ENCODE peak calls at places on chromosomes 5 and 9, in nine cellular contexts. M is cardiac muscle cell, P is OCI-LY7, R is tibial nerve, I is IMR-90, E is PC-3, C is lung, L is ovary, K is GM23338. V is an unnamed sample.

GRCh38 chr5:119458911-119459632 is 6.8 kb downstream of the HSD17B4 start:
- DNase-seq in M (no peak), P (peak; percentile 30), R (no peak), I (no peak), E (no peak), C (no peak), L (no peak), K (peak; percentile 75), V (no peak)

GRCh38 chr5:150734579-150735384 is 24.0 kb downstream of the DCTN4 start:
- DNase-seq in M (no peak), P (peak; percentile 14), R (peak; percentile 33), I (no peak), E (peak; percentile 14), C (peak; percentile 59), L (no peak), K (peak; percentile 13), V (no peak)

GRCh38 chr5:147267082-147267832 is 32.4 kb downstream of the STK32A start:
- DNase-seq in M (no peak), P (no peak), R (no peak), I (no peak), E (no peak), C (no peak), L (no peak), K (no peak), V (no peak)

GRCh38 chr9:136613824-136614371 is 48.8 kb upstream of the EGFL7 start:
- DNase-seq in M (no peak), P (no peak), R (no peak), I (no peak), E (no peak), C (no peak), L (no peak), K (no peak), V (no peak)

GRCh38 chr9:92747459-92748232 is 17.0 kb downstream of the BICD2 start:
- DNase-seq in M (no peak), P (no peak), R (no peak), I (peak; percentile 49), E (peak; percentile 13), C (no peak), L (no peak), K (no peak), V (no peak)

GRCh38 chr5:179776413-179776938 is 17.3 kb upstream of the LTC4S start:
- DNase-seq in M (no peak), P (no peak), R (no peak), I (no peak), E (no peak), C (no peak), L (no peak), K (no peak), V (no peak)

GRCh38 chr5:36363101-36363500 is 61.4 kb upstream of the RANBP3L start:
- DNase-seq in M (peak; percentile 74), P (no peak), R (no peak), I (peak; percentile 43), E (peak; percentile 63), C (no peak), L (no peak), K (peak; percentile 62), V (no peak)

GRCh38 chr5:69234457-69235268 is at the start of gene CDK7:
- DNase-seq in M (peak; percentile 94), P (peak; percentile 90), R (peak; percentile 90), I (peak; percentile 91), E (peak; percentile 91), C (peak; percentile 96), L (peak; percentile 94), K (peak; percentile 98), V (peak; percentile 92)

GRCh38 chr5:84113246-84114118 is 271.2 kb downstream of the EDIL3 start:
- DNase-seq in M (no peak), P (no peak), R (no peak), I (peak; percentile 22), E (no peak), C (no peak), L (no peak), K (peak; percentile 61), V (no peak)

GRCh38 chr5:91225848-91226686 is 157.1 kb downstream of the ARRDC3 start:
- DNase-seq in M (no peak), P (peak; percentile 67), R (no peak), I (no peak), E (peak; percentile 66), C (peak; percentile 60), L (no peak), K (peak; percentile 90), V (peak; percentile 77)

GRCh38 chr5:4520557-4520956 is 619.6 kb upstream of the ADAMTS16 start:
- DNase-seq in M (no peak), P (no peak), R (no peak), I (no peak), E (no peak), C (no peak), L (no peak), K (no peak), V (no peak)

GRCh38 chr9:33868430-33869000 is 51.6 kb downstream of the UBE2R2 start:
- DNase-seq in M (peak; percentile 83), P (no peak), R (peak; percentile 45), I (peak; percentile 66), E (no peak), C (no peak), L (no peak), K (no peak), V (no peak)

GRCh38 chr9:136728548-136729123 is 14.1 kb downstream of the LCN10 start:
- DNase-seq in M (peak; percentile 59), P (peak; percentile 32), R (no peak), I (peak; percentile 29), E (peak; percentile 20), C (no peak), L (peak; percentile 57), K (peak; percentile 70), V (no peak)

GRCh38 chr5:143781993-143782520 is 29.9 kb upstream of the HMHB1 start:
- DNase-seq in M (no peak), P (no peak), R (no peak), I (peak; percentile 16), E (no peak), C (no peak), L (no peak), K (no peak), V (no peak)

GRCh38 chr5:58263291-58263690 is 196.6 kb downstream of the PLK2 start:
- DNase-seq in M (no peak), P (no peak), R (no peak), I (no peak), E (no peak), C (no peak), L (no peak), K (no peak), V (no peak)

DNA sequence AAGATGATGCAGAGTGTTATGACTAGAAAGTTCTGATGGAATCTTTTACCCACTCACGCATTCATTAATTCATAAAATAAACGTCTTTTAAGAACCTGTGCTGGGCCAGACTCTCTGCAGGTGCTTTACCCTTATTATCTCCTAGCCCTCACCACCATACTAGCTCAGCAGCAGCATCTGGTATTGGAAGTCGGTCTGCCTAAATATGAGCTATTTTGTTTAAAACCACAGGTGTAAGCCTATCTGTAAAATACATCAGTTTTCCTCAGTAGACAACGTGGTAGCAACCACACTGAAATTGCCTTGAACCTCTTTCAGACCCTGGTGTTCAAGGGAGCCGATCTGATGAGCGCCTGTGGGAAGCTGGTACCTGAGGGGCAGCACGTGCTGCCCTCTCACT is 69.4 kb downstream of the PPIC start:
- DNase-seq in M (no peak), P (no peak), R (no peak), I (no peak), E (no peak), C (no peak), L (no peak), K (no peak), V (no peak)
- TF ChIP-seq CTCF in M (no peak), P (no peak), R (no peak), I (no peak), E (no peak), C (no peak), L (no peak), K (no peak), V (no peak)

GRCh38 chr9:134032456-134033222 is 7.4 kb downstream of the BRD3OS start:
- DNase-seq in M (no peak), P (no peak), R (no peak), I (no peak), E (no peak), C (no peak), L (no peak), K (no peak), V (no peak)
- H3K36me3 ChIP-seq in M (peaks cover 43% of the 10 kb centered on the region), P (peaks cover 17% of the 10 kb centered on the region), R (peaks cover 100% of the 10 kb centered on the region), I (peaks cover 58% of the 10 kb centered on the region), E (no peaks in the 10 kb centered on the region), C (peaks cover 47% of the 10 kb centered on the region), L (no peaks in the 10 kb centered on the region), K (peaks cover 34% of the 10 kb centered on the region), V (no peaks in the 10 kb centered on the region)

DNA sequence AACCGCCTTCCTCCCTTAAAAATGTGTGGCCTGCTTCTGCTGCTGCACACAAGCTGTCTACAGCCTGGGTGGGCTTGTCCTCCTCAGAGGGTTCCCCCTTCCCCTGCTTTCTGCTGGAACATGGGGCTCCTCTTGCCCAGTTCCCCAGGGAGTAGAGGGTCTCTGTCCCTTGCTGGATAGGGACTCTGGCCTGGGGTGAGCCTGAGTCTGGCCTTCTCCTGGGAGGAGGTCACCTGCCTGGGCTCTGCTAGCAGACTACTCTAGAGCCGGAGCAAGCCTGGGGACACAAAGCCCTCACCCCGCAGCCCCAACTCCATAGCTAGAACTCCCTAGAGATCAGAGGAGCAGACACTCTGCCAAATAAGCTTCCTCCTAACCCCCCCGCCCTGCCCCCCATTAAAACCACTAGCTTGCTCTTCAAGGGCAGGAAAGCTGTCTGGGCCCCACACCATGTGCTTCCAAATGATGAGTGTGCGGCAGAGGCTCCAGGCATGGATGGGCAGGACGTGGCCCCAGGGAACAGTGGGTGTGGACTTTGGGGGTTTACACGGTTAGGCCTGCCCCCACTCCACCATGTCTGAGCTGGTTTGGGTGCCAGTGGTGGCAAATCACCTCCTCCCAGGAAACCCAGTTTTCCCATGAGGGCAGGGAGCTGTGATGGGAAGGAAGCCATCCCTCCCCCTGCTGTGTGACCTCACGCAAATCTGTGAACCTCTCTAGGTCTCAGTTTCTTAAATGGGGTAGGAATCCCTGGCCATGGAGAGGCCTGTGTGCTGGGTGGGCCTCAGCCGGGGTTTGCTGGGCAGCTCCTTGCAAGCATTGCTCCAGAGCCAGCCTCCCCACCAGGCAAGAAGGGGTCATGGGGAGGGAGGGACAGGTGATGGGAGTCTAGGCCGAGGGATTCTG is 10.1 kb downstream of the TCF7 start:
- DNase-seq in M (no peak), P (no peak), R (no peak), I (peak; percentile 69), E (peak; percentile 73), C (no peak), L (no peak), K (no peak), V (peak; percentile 67)
- H3K4me3 ChIP-seq in M (no peak overlapping the region), P (no peak overlapping the region), R (no peak overlapping the region), I (no peak overlapping the region), E (no peak overlapping the region), C (no peak overlapping the region), L (no peak overlapping the region), K (no peak overlapping the region), V (peak overlapping the region; percentile 52)

DNA sequence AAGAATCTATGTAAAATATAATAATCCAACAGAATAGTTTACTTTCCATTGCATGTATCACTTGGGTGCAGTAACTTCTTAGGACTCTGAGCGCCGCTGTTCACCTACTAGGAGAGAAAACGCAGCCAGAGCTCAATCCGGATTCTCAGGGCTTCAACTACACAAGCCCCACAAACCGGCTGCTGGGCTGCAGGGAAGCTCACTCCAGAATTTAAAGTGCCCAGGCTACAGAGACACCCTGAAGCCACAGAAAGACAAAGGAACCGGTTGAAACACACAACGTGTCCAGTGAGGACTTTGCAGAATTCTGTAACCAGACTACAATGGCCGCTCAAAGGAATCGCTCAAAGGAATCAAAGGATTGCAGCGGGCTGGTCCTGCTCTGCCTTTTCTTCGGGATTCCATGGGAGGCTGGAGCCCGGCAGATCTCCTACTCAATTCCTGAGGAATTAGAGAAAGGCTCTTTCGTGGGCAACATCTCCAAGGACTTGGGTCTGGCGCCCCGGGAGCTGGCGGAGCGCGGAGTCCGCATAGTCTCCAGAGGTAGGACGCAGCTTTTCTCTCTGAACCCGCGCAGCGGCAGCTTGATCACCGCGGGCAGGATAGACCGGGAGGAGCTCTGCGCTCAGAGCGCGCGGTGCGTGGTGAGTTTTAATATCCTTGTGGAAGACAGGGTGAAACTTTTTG is at the start of gene PCDHGA10:
- DNase-seq in M (peak; percentile 77), P (peak; percentile 70), R (peak; percentile 38), I (peak; percentile 80), E (no peak), C (no peak), L (no peak), K (peak; percentile 92), V (no peak)
- TF ChIP-seq CTCF in M (peak; percentile 74), P (peak; percentile 88), R (peak; percentile 18), I (peak; percentile 70), E (no peak), C (peak; percentile 14), L (no peak), K (peak; percentile 71), V (peak; percentile 82)

V was measured in CD8-positive, alpha-beta T cell.